ENCODE peak calls at places on chromosomes 11 and 22, in eight cellular contexts. K is breast epithelium, Z is tibial nerve, F is thoracic aorta, R is lower leg skin, L is IMR-90, J is esophagus squamous epithelium, T is A673. A is an unnamed sample.

GRCh38 chr22:47337161-47337621 is 574.7 kb downstream of the TBC1D22A start:
- DNase-seq in Z (no peak), F (no peak), K (peak), T (peak), R (peak), L (peak), J (no peak), A (peak)

GRCh38 chr11:71268706-71269321 is 16.4 kb upstream of the SHANK2 start:
- DNase-seq in R (peak), Z (no peak), F (no peak), T (no peak), J (no peak), L (no peak), K (no peak), A (no peak)

GRCh38 chr22:32050678-32051515 is 7.8 kb downstream of the SLC5A1 start:
- DNase-seq in L (peak), J (no peak), R (no peak), Z (peak), F (no peak), T (peak), K (peak), A (peak)

GRCh38 chr11:34938621-34939020 is 22.2 kb downstream of the PDHX start:
- DNase-seq in Z (no peak), F (no peak), K (no peak), J (no peak), L (no peak), R (no peak), T (no peak), A (no peak)

GRCh38 chr22:47205081-47205491 is 442.6 kb downstream of the TBC1D22A start:
- DNase-seq in R (peak), Z (no peak), J (no peak), F (no peak), K (peak), T (no peak), L (no peak), A (no peak)

GRCh38 chr22:31616315-31616980 is 45.6 kb downstream of the PISD start:
- DNase-seq in J (no peak), R (no peak), F (no peak), K (no peak), T (no peak), Z (no peak), L (no peak), A (no peak)

GRCh38 chr11:62497132-62497915 is 49.3 kb downstream of the AHNAK start:
- DNase-seq in R (no peak), J (no peak), F (no peak), K (no peak), Z (no peak), L (peak), T (peak), A (no peak)

GRCh38 chr11:102139081-102139498 is 28.8 kb downstream of the YAP1 start:
- DNase-seq in K (no peak), R (no peak), Z (no peak), J (no peak), F (peak), T (peak), L (peak), A (no peak)

GRCh38 chr11:119433369-119433749 is 10.4 kb upstream of the THY1 start:
- DNase-seq in J (no peak), T (peak), K (no peak), Z (no peak), L (peak), R (no peak), F (no peak), A (peak)

GRCh38 chr11:131925829-131926228 is 555.4 kb downstream of the NTM start:
- DNase-seq in J (no peak), L (peak), K (no peak), T (no peak), Z (no peak), F (no peak), R (no peak), A (no peak)

GRCh38 chr22:50071432-50072166 is 13.5 kb upstream of the TTLL8 start:
- DNase-seq in L (no peak), J (no peak), R (no peak), Z (no peak), K (no peak), T (no peak), F (no peak), A (no peak)

GRCh38 chr11:106031936-106032335 is 9.9 kb upstream of the MSANTD4 start:
- DNase-seq in T (no peak), J (no peak), L (no peak), R (no peak), Z (no peak), F (no peak), K (no peak), A (no peak)

GRCh38 chr11:46272816-46273427 is 4.5 kb upstream of the CREB3L1 start:
- DNase-seq in T (no peak), Z (peak), F (no peak), K (no peak), L (peak), R (no peak), J (no peak), A (no peak)

GRCh38 chr11:68117896-68118470 is 3.2 kb downstream of the CHKA start:
- DNase-seq in R (peak), F (no peak), L (no peak), Z (no peak), T (no peak), K (no peak), J (no peak), A (no peak)

GRCh38 chr11:87304350-87304749 is 266.6 kb downstream of the TMEM135 start:
- DNase-seq in J (no peak), R (no peak), F (no peak), Z (no peak), T (no peak), K (no peak), L (no peak), A (no peak)

GRCh38 chr22:43722444-43722843 is 89.7 kb downstream of the EFCAB6 start:
- DNase-seq in Z (no peak), R (no peak), F (no peak), T (no peak), K (no peak), J (no peak), L (no peak), A (no peak)

GRCh38 chr11:70405679-70406395 is 7.5 kb downstream of the CTTN start:
- DNase-seq in T (no peak), J (no peak), K (no peak), L (no peak), F (no peak), R (no peak), Z (no peak), A (no peak)

GRCh38 chr11:19605500-19606371 is 106.9 kb upstream of the NAV2 start:
- DNase-seq in R (peak), L (peak), Z (no peak), J (no peak), K (no peak), F (no peak), T (peak), A (no peak)

GRCh38 chr11:210122-210802 is 2.8 kb downstream of the RIC8A start:
- DNase-seq in K (no peak), T (peak), F (no peak), L (peak), J (no peak), Z (no peak), R (peak), A (peak)

GRCh38 chr11:94834931-94835330 is 66.8 kb downstream of the AMOTL1 start:
- DNase-seq in F (no peak), R (no peak), L (peak), K (no peak), J (no peak), T (no peak), Z (no peak), A (no peak)

GRCh38 chr11:70429428-70429705 is 31.0 kb downstream of the CTTN start:
- DNase-seq in F (no peak), Z (no peak), L (no peak), T (no peak), J (no peak), K (no peak), R (no peak), A (no peak)

GRCh38 chr11:130029137-130029536 is 26.5 kb upstream of the PRDM10 start:
- DNase-seq in L (no peak), Z (no peak), J (no peak), F (no peak), R (no peak), K (no peak), T (no peak), A (no peak)

GRCh38 chr11:65611028-65611757 is 2.8 kb downstream of the MAP3K11 start:
- DNase-seq in L (no peak), Z (no peak), R (no peak), J (no peak), T (peak), K (no peak), F (no peak), A (no peak)

GRCh38 chr11:123330071-123330470 is 100.0 kb upstream of the GRAMD1B start:
- DNase-seq in J (no peak), R (no peak), F (no peak), T (peak), K (peak), L (no peak), Z (no peak), A (no peak)

GRCh38 chr11:43922295-43922648 is 20.2 kb upstream of the C11orf96 start:
- DNase-seq in F (no peak), L (peak), T (no peak), Z (no peak), J (no peak), R (no peak), K (no peak), A (no peak)

GRCh38 chr22:44472583-44472982 is 25.4 kb downstream of the RTL6 start:
- DNase-seq in L (no peak), R (no peak), J (no peak), K (no peak), F (no peak), T (no peak), Z (no peak), A (no peak)

DNA sequence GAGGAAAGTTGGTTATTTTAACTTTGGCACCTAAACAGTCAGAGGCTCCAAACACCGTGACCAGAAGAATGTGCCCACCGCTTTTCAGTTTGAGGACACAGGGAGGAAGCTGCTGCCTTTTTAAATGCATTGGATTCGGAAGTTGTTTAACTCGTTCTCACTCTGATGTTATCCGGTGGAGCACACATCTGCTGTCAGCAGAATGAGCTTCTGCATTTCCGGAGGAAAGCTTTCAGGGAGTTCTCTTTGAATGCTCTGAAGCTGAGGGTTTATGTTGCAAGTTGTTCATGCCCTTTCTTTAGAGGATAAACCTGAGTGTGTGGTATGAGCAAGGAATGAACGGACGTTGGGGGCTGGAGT is 64.1 kb downstream of the PPFIBP2 start:
- DNase-seq in F (no peak), Z (no peak), L (peak), J (no peak), R (no peak), K (peak), T (peak), A (peak)
- H3K4me3 ChIP-seq in F (peak), Z (peak), L (peak), J (no peak), R (no peak), K (peak), T (no peak), A (peak)

GRCh38 chr11:104836711-104837110 is 61.5 kb downstream of the CASP12 start:
- DNase-seq in T (no peak), Z (no peak), K (no peak), L (no peak), F (no peak), J (no peak), R (no peak), A (no peak)
- TF ChIP-seq CTCF in T (no peak), Z (no peak), K (no peak), L (no peak), F (no peak), J (no peak), R (no peak), A (no peak)

GRCh38 chr11:12694182-12694531 is 19.9 kb downstream of the TEAD1 start:
- DNase-seq in L (peak), K (no peak), T (no peak), F (no peak), Z (no peak), J (no peak), R (no peak), A (no peak)
- H3K4me3 ChIP-seq in L (peak), K (peak), T (peak), F (peak), Z (peak), J (no peak), R (no peak), A (peak)

GRCh38 chr11:107679255-107680024 is 32.4 kb downstream of the SLN start:
- DNase-seq in L (no peak), K (no peak), Z (no peak), F (no peak), R (no peak), J (no peak), T (no peak), A (no peak)

GRCh38 chr11:107682182-107682971 is 29.5 kb downstream of the SLN start:
- DNase-seq in Z (no peak), F (no peak), J (no peak), T (no peak), R (no peak), L (no peak), K (no peak), A (no peak)

GRCh38 chr11:107683070-107683469 is 28.8 kb downstream of the SLN start:
- DNase-seq in L (no peak), F (no peak), R (no peak), K (no peak), T (no peak), Z (no peak), J (no peak), A (no peak)

GRCh38 chr11:107688322-107688918 is 23.4 kb downstream of the SLN start:
- DNase-seq in Z (no peak), R (no peak), J (no peak), T (no peak), F (no peak), K (no peak), L (no peak), A (no peak)

GRCh38 chr11:107683807-107684206 is 28.0 kb downstream of the SLN start:
- DNase-seq in L (no peak), J (no peak), K (no peak), T (peak), Z (no peak), R (no peak), F (no peak), A (no peak)
- TF ChIP-seq CTCF in L (peak), J (no peak), K (no peak), T (peak), Z (no peak), R (no peak), F (peak), A (peak)

GRCh38 chr22:20965104-20965887 is 1.8 kb upstream of the AIFM3 start:
- DNase-seq in T (no peak), L (no peak), K (no peak), J (no peak), F (no peak), Z (no peak), R (no peak), A (no peak)
- H3K4me3 ChIP-seq in T (peak), L (peak), K (peak), J (peak), F (peak), Z (peak), R (no peak), A (peak)

GRCh38 chr22:37806409-37807338 is 1.1 kb upstream of the GCAT start:
- DNase-seq in Z (no peak), T (no peak), R (no peak), F (no peak), J (no peak), L (peak), K (peak), A (no peak)

GRCh38 chr22:37804886-37805857 is 2.6 kb upstream of the GCAT start:
- DNase-seq in T (peak), Z (peak), K (peak), R (peak), L (peak), J (no peak), F (peak), A (peak)

GRCh38 chr22:37804502-37804885 is 3.2 kb upstream of the GCAT start:
- DNase-seq in T (no peak), Z (no peak), R (no peak), K (no peak), J (no peak), F (no peak), L (no peak), A (no peak)

GRCh38 chr22:37807410-37808293 is at the start of gene GCAT:
- DNase-seq in R (peak), L (peak), K (peak), Z (peak), F (peak), T (peak), J (peak), A (peak)

DNA sequence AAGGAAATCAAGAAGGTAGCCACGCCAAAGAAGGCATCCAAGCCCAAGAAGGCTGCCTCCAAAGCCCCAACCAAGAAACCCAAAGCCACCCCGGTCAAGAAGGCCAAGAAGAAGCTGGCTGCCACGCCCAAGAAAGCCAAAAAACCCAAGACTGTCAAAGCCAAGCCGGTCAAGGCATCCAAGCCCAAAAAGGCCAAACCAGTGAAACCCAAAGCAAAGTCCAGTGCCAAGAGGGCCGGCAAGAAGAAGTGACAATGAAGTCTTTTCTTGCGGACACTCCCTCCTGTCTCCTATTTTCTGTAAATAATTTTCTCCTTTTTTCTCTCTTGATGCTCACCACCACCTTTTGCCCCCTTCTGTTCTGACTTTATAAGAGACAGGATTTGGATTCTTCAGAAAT is 1.9 kb upstream of the GCAT start:
- DNase-seq in R (no peak), J (no peak), F (no peak), T (no peak), K (no peak), Z (no peak), L (no peak), A (no peak)
- TF ChIP-seq CTCF in R (no peak), J (no peak), F (no peak), T (no peak), K (no peak), Z (no peak), L (no peak), A (no peak)

GRCh38 chr11:12286606-12287005 is 90.8 kb upstream of the PARVA start:
- DNase-seq in L (no peak), Z (peak), R (peak), F (no peak), K (no peak), J (no peak), T (no peak), A (no peak)
- H3K4me3 ChIP-seq in L (no peak), Z (no peak), R (no peak), F (no peak), K (no peak), J (no peak), T (no peak), A (no peak)

GRCh38 chr22:29528144-29528543 is 25.4 kb downstream of the THOC5 start:
- DNase-seq in J (no peak), R (no peak), K (no peak), T (no peak), Z (no peak), F (no peak), L (no peak), A (no peak)

GRCh38 chr22:29520851-29521250 is 32.7 kb downstream of the THOC5 start:
- DNase-seq in K (no peak), L (peak), J (no peak), T (no peak), R (no peak), Z (no peak), F (no peak), A (peak)

GRCh38 chr22:29523761-29524160 is 29.8 kb downstream of the THOC5 start:
- DNase-seq in T (no peak), K (no peak), Z (no peak), F (no peak), R (no peak), J (no peak), L (no peak), A (no peak)

GRCh38 chr22:29521526-29521925 is 32.0 kb downstream of the THOC5 start:
- DNase-seq in Z (no peak), T (no peak), R (no peak), J (no peak), F (no peak), L (no peak), K (no peak), A (no peak)

DNA sequence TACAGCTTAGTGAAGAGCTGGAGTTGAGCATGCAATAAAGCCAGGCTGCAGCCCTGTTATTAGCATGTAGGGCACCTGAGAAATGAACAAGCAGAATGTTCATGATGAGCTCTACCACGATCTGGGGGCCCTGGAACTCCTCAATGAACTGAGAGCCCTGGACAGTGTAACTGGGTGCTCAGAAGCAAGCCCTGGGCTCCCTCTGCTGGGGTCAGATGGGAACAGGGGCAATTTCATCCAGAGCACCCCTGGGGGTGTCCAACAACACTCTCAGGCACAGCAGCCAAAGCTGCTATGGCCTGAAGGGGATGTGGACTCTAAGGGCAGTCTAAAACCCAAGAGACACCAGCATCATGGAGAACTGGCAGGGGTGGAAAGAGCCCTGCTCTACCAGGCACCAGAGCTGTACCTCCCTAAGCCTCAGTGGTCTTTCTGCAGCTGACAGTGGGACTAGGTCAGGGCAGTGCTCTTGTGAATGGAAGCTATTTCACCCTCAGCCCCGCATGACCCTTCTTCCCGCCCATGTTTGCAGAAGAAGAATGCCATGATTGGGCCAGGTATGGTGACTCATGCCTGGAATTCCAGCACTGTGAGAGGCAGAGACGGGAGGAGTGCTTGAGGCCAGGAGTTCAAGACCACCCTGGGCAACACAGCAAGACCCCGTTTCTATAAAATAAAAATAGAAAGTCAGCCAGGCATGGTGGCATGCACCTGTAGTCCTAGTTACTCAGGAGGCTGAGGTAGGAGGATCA is 28.9 kb downstream of the THOC5 start:
- DNase-seq in L (peak), F (no peak), R (no peak), Z (no peak), J (no peak), K (no peak), T (peak), A (no peak)
- TF ChIP-seq CTCF in L (peak), F (no peak), R (no peak), Z (no peak), J (no peak), K (peak), T (peak), A (peak)

GRCh38 chr11:110295086-110295485 is 1.3 kb downstream of the RDX start:
- DNase-seq in T (no peak), J (no peak), R (no peak), Z (no peak), F (no peak), K (no peak), L (no peak), A (no peak)
- H3K4me3 ChIP-seq in T (peak), J (peak), R (no peak), Z (peak), F (peak), K (peak), L (peak), A (peak)

DNA sequence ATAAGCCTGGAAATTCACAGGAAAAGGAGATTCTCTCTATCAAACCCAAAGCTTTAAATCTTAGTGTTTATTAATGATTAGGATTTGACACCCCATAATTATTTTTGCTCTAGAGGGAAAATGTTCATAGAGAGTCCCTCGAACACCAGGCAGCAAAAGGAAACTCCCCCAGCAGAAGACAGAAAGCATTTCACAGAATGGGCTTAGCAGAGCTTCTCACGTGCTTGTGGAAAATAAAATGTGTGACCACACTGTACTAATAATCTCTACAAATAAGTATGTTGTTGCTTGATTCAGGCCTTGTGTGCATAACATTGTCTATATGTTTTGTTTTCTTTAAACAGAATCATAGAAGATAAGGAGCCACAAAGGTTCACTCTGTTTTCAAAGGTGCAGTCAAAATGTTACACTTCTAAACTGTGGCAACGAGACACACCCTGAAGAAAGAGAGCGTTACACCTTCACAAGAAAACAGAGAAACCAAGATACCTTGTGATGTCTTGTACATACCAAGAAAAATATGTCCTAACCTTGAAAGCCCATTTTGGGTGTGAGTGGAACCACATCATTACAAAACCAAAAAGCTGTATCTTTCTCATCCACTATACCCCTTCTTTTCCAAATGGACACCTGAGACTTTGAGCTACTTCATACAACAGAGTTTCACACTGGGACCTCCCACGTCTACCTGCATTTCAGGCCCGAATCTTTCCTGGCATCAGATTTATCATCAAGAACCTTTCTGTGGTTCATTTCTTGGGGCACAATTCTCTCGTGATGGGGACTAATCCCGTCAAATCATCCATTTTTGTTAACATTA is 282.5 kb downstream of the ETS1 start:
- DNase-seq in Z (no peak), F (no peak), L (no peak), J (no peak), K (no peak), R (no peak), T (no peak), A (no peak)
- TF ChIP-seq CTCF in Z (no peak), F (no peak), L (no peak), J (no peak), K (no peak), R (no peak), T (no peak), A (no peak)